ENCODE peak calls at places on chromosome 18, in four cellular contexts. T is GM13976, L is left lung, V is bronchial epithelial cell. N is an unnamed sample.

GRCh38 chr18:54531402-54532065 is 59.5 kb upstream of the DYNAP start:
- DNase-seq in T (no peak), L (no peak), V (peak; percentile 80), N (no peak)

GRCh38 chr18:75247041-75247551 is 36.5 kb downstream of the TSHZ1 start:
- DNase-seq in T (no peak), L (no peak), V (no peak), N (peak; percentile 20)

GRCh38 chr18:12890500-12890899 is 6.5 kb upstream of the PTPN2 start:
- DNase-seq in T (no peak), L (no peak), V (no peak), N (no peak)

GRCh38 chr18:23835076-23835475 is 145.8 kb downstream of the LAMA3 start:
- DNase-seq in T (no peak), L (no peak), V (peak; percentile 22), N (no peak)

GRCh38 chr18:24930478-24930877 is 421.5 kb downstream of the ZNF521 start:
- DNase-seq in T (no peak), L (no peak), V (no peak), N (no peak)

GRCh38 chr18:23277399-23277798 is 142.1 kb downstream of the CABLES1 start:
- DNase-seq in T (no peak), L (no peak), V (peak; percentile 41), N (no peak)

GRCh38 chr18:60667016-60667415 is 294.4 kb upstream of the MC4R start:
- DNase-seq in T (no peak), L (no peak), V (peak; percentile 69), N (no peak)

GRCh38 chr18:68874361-68874760 is 76.5 kb downstream of the CCDC102B start:
- DNase-seq in T (no peak), L (no peak), V (no peak), N (no peak)

GRCh38 chr18:28735731-28736130 is 558.8 kb upstream of the CDH2 start:
- DNase-seq in T (no peak), L (no peak), V (peak; percentile 86), N (no peak)

GRCh38 chr18:62938451-62938850 is 223.1 kb downstream of the PHLPP1 start:
- DNase-seq in T (peak; percentile 37), L (no peak), V (no peak), N (no peak)

GRCh38 chr18:56873441-56874140 is 222.4 kb downstream of the WDR7 start:
- DNase-seq in T (no peak), L (no peak), V (no peak), N (peak; percentile 31)

GRCh38 chr18:56245856-56246575 is 392.4 kb downstream of the TXNL1 start:
- DNase-seq in T (no peak), L (no peak), V (no peak), N (no peak)

GRCh38 chr18:58254873-58255511 is 211.0 kb downstream of the NEDD4L start:
- DNase-seq in T (no peak), L (no peak), V (no peak), N (no peak)

GRCh38 chr18:62339106-62339988 is 14.2 kb downstream of the TNFRSF11A start:
- DNase-seq in T (no peak), L (no peak), V (peak; percentile 86), N (peak; percentile 34)

GRCh38 chr18:9663377-9663776 is 44.7 kb upstream of the RAB31 start:
- DNase-seq in T (no peak), L (no peak), V (no peak), N (no peak)

GRCh38 chr18:48157956-48158355 is 227.5 kb upstream of the SMAD2 start:
- DNase-seq in T (no peak), L (peak; percentile 11), V (no peak), N (no peak)

GRCh38 chr18:55309249-55309648 is 278.7 kb downstream of the TCF4 start:
- DNase-seq in T (no peak), L (no peak), V (no peak), N (no peak)

GRCh38 chr18:21439453-21439852 is 161.1 kb downstream of the ESCO1 start:
- DNase-seq in T (no peak), L (peak; percentile 32), V (peak; percentile 99), N (no peak)

GRCh38 chr18:76099931-76100457 is 395.0 kb downstream of the ZNF516 start:
- DNase-seq in T (no peak), L (no peak), V (no peak), N (no peak)

GRCh38 chr18:63664571-63664970 is 2.9 kb upstream of the SERPINB3 start:
- DNase-seq in T (no peak), L (no peak), V (peak; percentile 87), N (no peak)

GRCh38 chr18:79503891-79504475 is 108.3 kb downstream of the NFATC1 start:
- DNase-seq in T (no peak), L (peak; percentile 12), V (no peak), N (peak; percentile 4)

GRCh38 chr18:51664236-51664635 is 466.8 kb upstream of the MEX3C start:
- DNase-seq in T (no peak), L (no peak), V (no peak), N (no peak)

GRCh38 chr18:23740105-23740830 is 51.0 kb downstream of the LAMA3 start:
- DNase-seq in T (no peak), L (peak; percentile 53), V (no peak), N (no peak)

GRCh38 chr18:77058186-77058847 is 74.3 kb downstream of the MBP start:
- DNase-seq in T (no peak), L (no peak), V (no peak), N (no peak)

GRCh38 chr18:25136416-25137132 is 215.4 kb downstream of the ZNF521 start:
- DNase-seq in T (no peak), L (no peak), V (no peak), N (no peak)

GRCh38 chr18:30454920-30455319 is 587.6 kb downstream of the DSC3 start:
- DNase-seq in T (no peak), L (no peak), V (no peak), N (no peak)

GRCh38 chr18:30451976-30452375 is 590.6 kb downstream of the DSC3 start:
- DNase-seq in T (no peak), L (no peak), V (no peak), N (no peak)

GRCh38 chr18:30455741-30456140 is 586.8 kb downstream of the DSC3 start:
- DNase-seq in T (no peak), L (no peak), V (no peak), N (no peak)

GRCh38 chr18:30457156-30457555 is 585.4 kb downstream of the DSC3 start:
- DNase-seq in T (no peak), L (no peak), V (no peak), N (no peak)
- TF ChIP-seq CTCF in T (no peak), L (no peak), V (no peak), N (no peak)

DNA sequence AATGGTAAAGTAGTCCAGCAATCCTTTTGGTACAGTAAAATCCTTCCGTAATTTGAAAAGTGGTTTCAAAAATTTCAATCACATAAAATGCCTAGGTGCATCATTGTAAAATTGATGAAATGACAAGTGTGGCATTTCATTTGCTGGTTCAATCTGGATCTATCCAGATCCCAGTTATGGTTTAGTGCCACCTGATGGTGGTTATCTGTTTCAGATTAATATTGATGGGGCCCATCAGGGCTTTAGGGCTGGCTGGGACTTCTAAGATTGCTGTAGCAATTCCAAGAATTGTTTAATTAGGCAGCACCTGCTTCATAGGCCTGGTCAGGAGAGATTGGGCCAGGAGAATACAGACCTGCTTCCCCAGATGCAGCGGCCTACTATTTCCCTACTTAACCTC is 55.5 kb upstream of the PIK3C3 start:
- DNase-seq in T (no peak), L (no peak), V (peak; percentile 30), N (no peak)
- TF ChIP-seq CTCF in T (no peak), L (no peak), V (peak; percentile 27), N (no peak)

DNA sequence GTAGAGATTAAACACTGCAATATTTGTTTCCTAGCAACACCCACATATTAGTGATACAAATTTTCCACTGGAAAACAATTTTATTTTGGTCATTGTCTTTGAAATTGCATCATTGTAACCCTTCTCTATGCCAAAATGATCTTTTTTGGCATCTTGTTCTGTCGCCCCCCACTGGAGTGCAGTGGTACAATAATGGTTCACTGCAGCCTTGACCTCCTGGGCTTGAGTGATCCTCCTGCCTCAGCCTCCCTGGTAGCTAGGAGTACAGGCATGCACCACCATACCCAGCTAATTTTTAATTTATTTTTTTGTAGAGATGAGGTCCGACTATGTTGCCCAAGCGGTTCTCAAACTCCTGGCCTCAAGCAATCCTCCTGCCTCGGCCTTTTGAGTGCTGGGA is 117.4 kb downstream of the PIK3C3 start:
- DNase-seq in T (no peak), L (no peak), V (no peak), N (peak; percentile 7)
- TF ChIP-seq CTCF in T (no peak), L (no peak), V (no peak), N (peak; percentile 14)

DNA sequence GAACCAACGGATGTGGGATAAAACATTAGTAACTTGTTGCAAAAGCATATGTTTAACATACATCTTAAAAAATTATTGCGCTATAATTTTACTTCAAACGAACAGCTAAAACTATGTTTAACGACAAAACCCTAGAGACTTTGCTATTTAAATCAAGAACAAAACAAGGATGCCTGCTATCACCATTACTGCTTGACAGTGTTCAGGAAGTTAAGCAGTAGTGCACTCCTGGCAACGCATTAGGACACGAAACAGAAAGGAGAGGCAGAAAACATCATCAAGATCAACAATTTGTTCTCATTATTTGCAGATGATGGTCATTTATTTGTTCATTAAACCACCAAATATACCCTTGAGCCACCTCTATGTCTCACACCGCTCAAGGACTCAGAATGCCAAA is 151.9 kb downstream of the GALNT1 start:
- DNase-seq in T (no peak), L (no peak), V (no peak), N (no peak)
- TF ChIP-seq CTCF in T (no peak), L (no peak), V (no peak), N (no peak)

GRCh38 chr18:32847719-32848118 is 74.9 kb upstream of the KLHL14 start:
- DNase-seq in T (no peak), L (no peak), V (no peak), N (no peak)
- TF ChIP-seq CTCF in T (no peak), L (no peak), V (no peak), N (no peak)

GRCh38 chr18:73156117-73156516 is 288.3 kb upstream of the NETO1 start:
- DNase-seq in T (no peak), L (no peak), V (peak; percentile 14), N (no peak)

GRCh38 chr18:73153271-73153670 is 285.5 kb upstream of the NETO1 start:
- DNase-seq in T (no peak), L (no peak), V (peak; percentile 55), N (no peak)

GRCh38 chr18:73151086-73151485 is 283.3 kb upstream of the NETO1 start:
- DNase-seq in T (no peak), L (no peak), V (no peak), N (no peak)

GRCh38 chr18:73147591-73147990 is 279.8 kb upstream of the NETO1 start:
- DNase-seq in T (no peak), L (no peak), V (no peak), N (no peak)

DNA sequence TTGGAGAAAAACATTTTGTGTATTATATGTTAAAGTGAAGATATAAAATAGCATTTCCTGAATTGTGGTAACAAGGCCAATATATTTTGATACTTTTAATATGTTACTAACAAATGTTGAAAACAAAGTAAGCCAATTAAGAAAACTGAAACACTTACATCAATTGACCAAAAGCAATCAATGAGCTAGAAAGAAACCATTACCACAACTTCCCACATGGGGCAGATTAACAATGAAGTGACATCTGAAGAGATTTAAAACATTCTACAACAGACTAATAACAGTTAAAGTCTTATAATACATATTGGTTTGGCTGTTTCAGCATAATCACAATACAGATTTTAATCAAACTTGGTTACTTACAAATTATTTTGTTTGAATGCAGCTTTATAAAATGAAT is 282.4 kb upstream of the NETO1 start:
- DNase-seq in T (no peak), L (no peak), V (peak; percentile 3), N (no peak)
- TF ChIP-seq CTCF in T (no peak), L (no peak), V (no peak), N (no peak)

N was measured in activated CD8-positive, alpha-beta T cell treated with anti-CD3 and anti-CD28 coated beads for 36 hours.